ENCODE peak calls at places on chromosomes 6 and 20, in nine cellular contexts. One of them, this sample, is unnamed.
A peak's percentile ranks its signal among the peaks of the same experiment; 100 is the strongest.

GRCh38 chr6:34441526-34441925 is 15.7 kb upstream of the RPS10 start:
- DNase-seq in uterus: no peak
- DNase-seq in pons: no peak
- DNase-seq in T-cell: no peak
- DNase-seq in midbrain: no peak
- DNase-seq in OCI-M1: no peak
- DNase-seq in iPS DF 19.7: no peak
- DNase-seq in cardiac muscle cell: no peak
- DNase-seq in iris pigment epithelial cell: no peak
- DNase-seq in this sample: no peak

GRCh38 chr6:12957321-12958051 is 240.9 kb downstream of the PHACTR1 start:
- DNase-seq in iPS DF 19.7: no peak
- DNase-seq in uterus: peak; percentile 41
- DNase-seq in cardiac muscle cell: peak; percentile 82
- DNase-seq in midbrain: peak; percentile 81
- DNase-seq in iris pigment epithelial cell: peak; percentile 67
- DNase-seq in pons: peak; percentile 93
- DNase-seq in T-cell: peak; percentile 2
- DNase-seq in OCI-M1: peak; percentile 84
- DNase-seq in this sample: no peak

GRCh38 chr20:62736407-62737071 is 27.9 kb downstream of the NTSR1 start:
- DNase-seq in cardiac muscle cell: no peak
- DNase-seq in T-cell: no peak
- DNase-seq in pons: no peak
- DNase-seq in iPS DF 19.7: no peak
- DNase-seq in uterus: no peak
- DNase-seq in midbrain: no peak
- DNase-seq in OCI-M1: no peak
- DNase-seq in iris pigment epithelial cell: no peak
- DNase-seq in this sample: no peak

GRCh38 chr6:152698692-152699091 is 995 bp downstream of the MYCT1 start:
- DNase-seq in pons: no peak
- DNase-seq in iris pigment epithelial cell: no peak
- DNase-seq in T-cell: no peak
- DNase-seq in midbrain: no peak
- DNase-seq in iPS DF 19.7: no peak
- DNase-seq in OCI-M1: no peak
- DNase-seq in uterus: no peak
- DNase-seq in cardiac muscle cell: no peak
- DNase-seq in this sample: no peak

GRCh38 chr6:96923871-96924493 is 546 bp upstream of the KLHL32 start:
- DNase-seq in uterus: no peak
- DNase-seq in pons: peak; percentile 74
- DNase-seq in T-cell: peak; percentile 4
- DNase-seq in cardiac muscle cell: peak; percentile 5
- DNase-seq in iPS DF 19.7: peak; percentile 20
- DNase-seq in iris pigment epithelial cell: no peak
- DNase-seq in OCI-M1: no peak
- DNase-seq in midbrain: peak; percentile 84
- DNase-seq in this sample: no peak

GRCh38 chr6:143896096-143896880 is 32.0 kb downstream of the ZC2HC1B start:
- DNase-seq in pons: no peak
- DNase-seq in uterus: no peak
- DNase-seq in iris pigment epithelial cell: no peak
- DNase-seq in T-cell: no peak
- DNase-seq in OCI-M1: no peak
- DNase-seq in iPS DF 19.7: no peak
- DNase-seq in cardiac muscle cell: peak; percentile 5
- DNase-seq in midbrain: no peak
- DNase-seq in this sample: no peak

GRCh38 chr6:13378669-13379590 is 50.6 kb upstream of the TBC1D7 start:
- DNase-seq in uterus: no peak
- DNase-seq in pons: no peak
- DNase-seq in cardiac muscle cell: no peak
- DNase-seq in iPS DF 19.7: no peak
- DNase-seq in T-cell: no peak
- DNase-seq in OCI-M1: no peak
- DNase-seq in iris pigment epithelial cell: no peak
- DNase-seq in midbrain: no peak
- DNase-seq in this sample: no peak

GRCh38 chr20:8291873-8292272 is 159.8 kb downstream of the PLCB1 start:
- DNase-seq in midbrain: no peak
- DNase-seq in iPS DF 19.7: no peak
- DNase-seq in T-cell: no peak
- DNase-seq in uterus: no peak
- DNase-seq in OCI-M1: no peak
- DNase-seq in iris pigment epithelial cell: peak; percentile 93
- DNase-seq in pons: no peak
- DNase-seq in cardiac muscle cell: peak; percentile 30
- DNase-seq in this sample: no peak

GRCh38 chr6:14123331-14124105 is 5.9 kb downstream of the CD83 start:
- DNase-seq in cardiac muscle cell: no peak
- DNase-seq in midbrain: no peak
- DNase-seq in iris pigment epithelial cell: no peak
- DNase-seq in OCI-M1: peak; percentile 56
- DNase-seq in pons: peak; percentile 90
- DNase-seq in T-cell: no peak
- DNase-seq in uterus: no peak
- DNase-seq in iPS DF 19.7: no peak
- DNase-seq in this sample: no peak

GRCh38 chr6:148169701-148170100 is 172.9 kb upstream of the SASH1 start:
- DNase-seq in pons: no peak
- DNase-seq in T-cell: no peak
- DNase-seq in OCI-M1: no peak
- DNase-seq in midbrain: no peak
- DNase-seq in uterus: no peak
- DNase-seq in cardiac muscle cell: no peak
- DNase-seq in iPS DF 19.7: no peak
- DNase-seq in iris pigment epithelial cell: no peak
- DNase-seq in this sample: no peak

GRCh38 chr20:64065973-64066341 is 3.0 kb downstream of the TCEA2 start:
- DNase-seq in iris pigment epithelial cell: peak; percentile 83
- DNase-seq in cardiac muscle cell: peak; percentile 78
- DNase-seq in OCI-M1: peak; percentile 51
- DNase-seq in pons: no peak
- DNase-seq in iPS DF 19.7: no peak
- DNase-seq in midbrain: no peak
- DNase-seq in T-cell: no peak
- DNase-seq in uterus: no peak
- DNase-seq in this sample: no peak

This sample was measured in NCI-H1048.